ENCODE peak calls at places on chromosomes 13 and 19, in eight cellular contexts. N, E, X, R, I, U, Q and F are unnamed samples.

GRCh38 chr13:25733061-25733491 is 318.7 kb downstream of the SHISA2 start:
- DNase-seq in I (no peak), N (no peak), X (no peak), Q (no peak), E (peak; percentile 68), U (no peak), R (no peak), F (no peak)

GRCh38 chr19:15640294-15640903 is at the start of gene CYP4F3:
- DNase-seq in X (no peak), E (peak; percentile 87), R (peak; percentile 80), U (no peak), N (peak; percentile 24), I (no peak), Q (no peak), F (no peak)

GRCh38 chr19:38173324-38174041 is 50.5 kb downstream of the DPF1 start:
- DNase-seq in Q (no peak), U (no peak), N (peak; percentile 76), R (no peak), I (no peak), X (no peak), E (no peak), F (no peak)

GRCh38 chr13:113926951-113927660 is 46.8 kb downstream of the C13orf46 start:
- DNase-seq in X (no peak), I (no peak), N (peak; percentile 66), U (no peak), E (no peak), Q (no peak), R (no peak), F (no peak)

GRCh38 chr13:19685034-19685433 is 51.6 kb downstream of the MPHOSPH8 start:
- DNase-seq in R (no peak), N (no peak), Q (no peak), E (no peak), X (peak; percentile 58), U (peak; percentile 42), I (no peak), F (no peak)

GRCh38 chr13:101846701-101847100 is 394.2 kb downstream of the ITGBL1 start:
- DNase-seq in N (no peak), U (no peak), R (no peak), Q (no peak), I (no peak), E (no peak), X (no peak), F (no peak)

GRCh38 chr19:30884146-30884812 is 465.0 kb downstream of the TSHZ3 start:
- DNase-seq in X (no peak), E (no peak), U (peak; percentile 25), I (no peak), N (no peak), R (no peak), Q (no peak), F (no peak)

GRCh38 chr13:103140001-103140671 is 73.9 kb upstream of the SLC10A2 start:
- DNase-seq in I (peak; percentile 72), R (peak; percentile 16), Q (peak; percentile 55), U (peak; percentile 85), X (peak; percentile 41), N (peak; percentile 10), E (peak; percentile 42), F (peak; percentile 46)

GRCh38 chr19:56525214-56525860 is 13.4 kb upstream of the ZFP28 start:
- DNase-seq in R (no peak), E (no peak), N (no peak), I (no peak), U (no peak), Q (no peak), X (no peak), F (no peak)

GRCh38 chr13:33940256-33940655 is 122.3 kb downstream of the RFC3 start:
- DNase-seq in Q (no peak), U (no peak), R (no peak), I (no peak), N (no peak), X (no peak), E (no peak), F (no peak)

GRCh38 chr19:40702337-40703012 is 12.0 kb upstream of the NUMBL start:
- DNase-seq in I (no peak), E (peak; percentile 29), R (no peak), N (no peak), U (peak; percentile 82), Q (no peak), X (peak; percentile 66), F (peak; percentile 70)

GRCh38 chr13:111658150-111659100 is 338.0 kb downstream of the TEX29 start:
- DNase-seq in I (no peak), U (peak; percentile 73), X (peak; percentile 16), E (no peak), R (no peak), N (no peak), Q (no peak), F (peak; percentile 93)

GRCh38 chr13:80213201-80213600 is 127.7 kb downstream of the SPRY2 start:
- DNase-seq in N (no peak), R (no peak), Q (no peak), I (no peak), X (no peak), E (no peak), U (no peak), F (no peak)

GRCh38 chr19:18502236-18502632 is 19.6 kb downstream of the ELL start:
- DNase-seq in X (no peak), N (no peak), E (no peak), I (no peak), U (no peak), Q (no peak), R (no peak), F (no peak)

GRCh38 chr19:56667311-56667870 is 4.2 kb downstream of the ZNF835 start:
- DNase-seq in E (no peak), X (no peak), I (no peak), R (no peak), U (no peak), N (no peak), Q (no peak), F (no peak)

GRCh38 chr19:40357655-40358054 is 9.2 kb downstream of the PLD3 start:
- DNase-seq in Q (no peak), R (no peak), U (no peak), X (no peak), E (no peak), I (no peak), N (no peak), F (no peak)

GRCh38 chr13:38350114-38350617 is 515 bp downstream of the UFM1 start:
- DNase-seq in R (peak; percentile 35), X (peak; percentile 78), U (peak; percentile 51), N (peak; percentile 41), E (peak; percentile 40), Q (peak; percentile 47), I (peak; percentile 41), F (peak; percentile 61)

GRCh38 chr19:13241321-13242104 is 91.3 kb downstream of the IER2 start:
- DNase-seq in E (peak; percentile 26), R (no peak), I (peak; percentile 42), N (no peak), U (peak; percentile 59), X (no peak), Q (no peak), F (no peak)

GRCh38 chr13:30116379-30116778 is 191.0 kb downstream of the KATNAL1 start:
- DNase-seq in E (no peak), U (no peak), R (no peak), I (no peak), Q (no peak), X (no peak), N (no peak), F (no peak)

GRCh38 chr13:57527114-57527770 is 104.3 kb upstream of the PCDH17 start:
- DNase-seq in E (no peak), Q (no peak), I (no peak), U (no peak), N (no peak), X (peak; percentile 49), R (no peak), F (no peak)

GRCh38 chr13:85558118-85558517 is 241.1 kb downstream of the SLITRK6 start:
- DNase-seq in X (no peak), U (no peak), E (no peak), Q (no peak), R (no peak), I (no peak), N (no peak), F (no peak)

GRCh38 chr19:2317756-2318155 is 9.8 kb upstream of the LINGO3 start:
- DNase-seq in E (no peak), X (no peak), R (no peak), N (no peak), U (no peak), Q (no peak), I (no peak), F (no peak)

DNA sequence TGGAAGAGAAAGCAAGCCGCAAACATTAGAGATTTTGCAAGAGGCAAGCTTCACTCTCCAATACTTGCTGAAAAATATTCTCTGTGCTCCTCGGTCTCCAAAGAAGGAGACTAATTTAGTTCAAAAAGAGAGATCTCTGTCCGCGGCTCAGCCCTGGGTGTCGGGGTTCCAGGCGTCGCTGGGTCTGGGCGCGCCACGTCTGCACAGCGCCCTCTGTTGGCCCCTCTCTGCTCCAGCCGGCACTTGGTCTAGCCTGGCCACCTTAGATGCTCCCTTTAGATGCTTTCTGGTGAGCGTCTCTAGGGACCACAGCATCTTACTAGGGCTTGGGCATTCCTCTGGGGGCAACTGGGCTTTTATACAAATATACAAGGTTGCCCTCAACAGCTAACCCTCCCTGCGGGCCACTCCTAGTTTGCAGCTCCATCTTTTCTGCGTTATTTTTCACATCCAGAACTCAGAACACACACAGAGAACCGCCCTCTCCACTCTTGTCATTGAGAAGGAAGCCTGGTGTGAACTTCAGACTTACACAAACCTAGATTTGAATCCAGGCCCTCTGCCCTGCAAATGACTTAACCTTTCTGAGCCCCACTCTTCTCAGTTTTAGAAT is 78.3 kb downstream of the CYSLTR2 start:
- DNase-seq in N (peak; percentile 44), Q (peak; percentile 30), I (peak; percentile 33), U (peak; percentile 82), E (peak; percentile 36), R (peak; percentile 28), X (peak; percentile 64), F (peak; percentile 73)
- TF ChIP-seq EZH2phosphoT487 in N (no peak), Q (no peak), I (no peak), U (no peak), E (no peak), R (no peak), X (no peak), F (no peak)

GRCh38 chr13:60617863-60618733 is 221.1 kb downstream of the TDRD3 start:
- DNase-seq in X (peak; percentile 19), U (peak; percentile 80), Q (no peak), N (no peak), E (peak; percentile 43), I (no peak), R (no peak), F (peak; percentile 51)
- TF ChIP-seq CTCF in X (peak; percentile 50), U (peak; percentile 91), Q (no peak), N (peak; percentile 43), E (peak; percentile 62), I (peak; percentile 13), R (peak; percentile 41), F (peak; percentile 55)

DNA sequence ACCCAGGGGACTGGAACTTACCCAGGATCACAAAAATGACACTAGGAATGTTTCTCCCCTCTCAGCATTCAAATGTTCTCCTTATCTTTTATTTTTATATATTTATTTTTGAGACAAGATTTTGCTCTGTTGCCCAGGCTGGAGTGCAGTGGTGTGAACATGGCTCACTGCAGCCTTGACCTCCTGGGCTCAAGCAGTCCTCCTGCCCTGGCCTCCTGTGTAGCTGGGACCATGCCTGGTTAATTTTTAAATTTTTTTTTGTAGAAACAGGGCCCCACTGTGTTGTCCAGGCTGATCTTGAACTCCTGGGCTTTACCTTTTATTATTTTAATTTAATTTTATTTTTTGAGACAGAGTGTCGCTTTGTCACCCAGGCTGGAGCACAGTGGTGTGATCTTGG is 108.2 kb downstream of the PCCA start:
- DNase-seq in U (no peak), X (no peak), Q (no peak), N (no peak), E (no peak), I (no peak), R (no peak), F (no peak)
- TF ChIP-seq EZH2phosphoT487 in U (no peak), X (no peak), Q (no peak), N (no peak), E (no peak), I (no peak), R (no peak), F (no peak)

GRCh38 chr19:29596885-29597525 is 9.1 kb upstream of the POP4 start:
- DNase-seq in I (no peak), Q (no peak), R (no peak), N (no peak), E (peak; percentile 43), X (peak; percentile 37), U (peak; percentile 56), F (peak; percentile 59)
- TF ChIP-seq CTCF in I (peak; percentile 43), Q (no peak), R (peak; percentile 31), N (peak; percentile 57), E (peak; percentile 51), X (peak; percentile 45), U (peak; percentile 71), F (peak; percentile 67)